ENCODE peak calls at places on chromosomes 6 and 20, in six cellular contexts. O, C, T, R, S and E are unnamed samples.

GRCh38 chr6:150233797-150234399 is 91.1 kb downstream of the PPP1R14C start:
- DNase-seq in C (no peak), R (no peak), T (no peak), O (no peak), S (no peak), E (no peak)

GRCh38 chr6:118504611-118505010 is 43.5 kb upstream of the PLN start:
- DNase-seq in C (no peak), O (no peak), R (no peak), S (no peak), T (no peak), E (no peak)

GRCh38 chr20:61533231-61533631 is 281.2 kb downstream of the CDH4 start:
- DNase-seq in C (no peak), O (no peak), R (no peak), T (no peak), S (no peak), E (no peak)

GRCh38 chr6:133778414-133778813 is 110.5 kb upstream of the TCF21 start:
- DNase-seq in T (no peak), C (peak; percentile 98), S (no peak), R (peak; percentile 76), O (no peak), E (no peak)

GRCh38 chr20:1842281-1842680 is 52.9 kb upstream of the SIRPA start:
- DNase-seq in O (no peak), C (no peak), S (no peak), R (no peak), T (no peak), E (no peak)

GRCh38 chr20:38844963-38845362 is 39.5 kb downstream of the PPP1R16B start:
- DNase-seq in C (no peak), T (no peak), O (peak; percentile 29), S (no peak), R (no peak), E (no peak)

GRCh38 chr6:25249133-25249532 is 30.0 kb upstream of the CARMIL1 start:
- DNase-seq in O (no peak), T (no peak), R (no peak), S (no peak), C (no peak), E (no peak)

GRCh38 chr6:96391776-96392175 is 129.8 kb upstream of the UFL1 start:
- DNase-seq in T (peak; percentile 62), R (no peak), C (no peak), S (peak; percentile 74), O (no peak), E (peak; percentile 33)

GRCh38 chr6:51768087-51768486 is 319.3 kb downstream of the PKHD1 start:
- DNase-seq in C (no peak), S (no peak), T (no peak), O (no peak), R (no peak), E (no peak)

GRCh38 chr6:73152998-73153757 is 72.1 kb downstream of the KHDC1L start:
- DNase-seq in C (peak; percentile 41), S (no peak), T (no peak), R (peak; percentile 45), O (no peak), E (no peak)

GRCh38 chr20:46826343-46826984 is 68.2 kb upstream of the EYA2 start:
- DNase-seq in T (no peak), C (peak; percentile 35), S (no peak), R (no peak), O (no peak), E (no peak)

GRCh38 chr6:82088978-82089855 is 158.3 kb downstream of the IBTK start:
- DNase-seq in R (no peak), O (no peak), C (no peak), S (no peak), T (no peak), E (no peak)

GRCh38 chr6:71490876-71491275 is 202.3 kb downstream of the OGFRL1 start:
- DNase-seq in S (no peak), C (no peak), O (no peak), R (no peak), T (no peak), E (no peak)